ENCODE peak calls at places on chromosomes 4 and X, in four cellular contexts. B is GM12864, E is cardiac muscle cell, D is fibroblast of mammary gland. W is an unnamed sample.

GRCh38 chr4:44415251-44415650 is 33.4 kb downstream of the KCTD8 start:
- DNase-seq in B (no peak), E (no peak), D (no peak), W (no peak)

GRCh38 chr4:139641218-139641617 is 24.4 kb upstream of the MGST2 start:
- DNase-seq in B (no peak), E (no peak), D (peak; percentile 77), W (no peak)

GRCh38 chr4:16415751-16416150 is 189.5 kb upstream of the TAPT1 start:
- DNase-seq in B (no peak), E (no peak), D (no peak), W (no peak)

GRCh38 chrX:150229030-150229429 is 134.1 kb upstream of the MAMLD1 start:
- DNase-seq in B (no peak), E (no peak), D (no peak), W (no peak)

GRCh38 chrX:68249401-68249831 is 183.9 kb downstream of the OPHN1 start:
- DNase-seq in B (no peak), E (no peak), D (peak; percentile 51), W (no peak)

GRCh38 chr4:128635141-128635911 is 174.2 kb upstream of the JADE1 start:
- DNase-seq in B (no peak), E (peak; percentile 99), D (peak; percentile 83), W (no peak)

GRCh38 chrX:149497626-149498025 is 7.5 kb downstream of the IDS start:
- DNase-seq in B (no peak), E (no peak), D (peak; percentile 74), W (no peak)

GRCh38 chrX:19772306-19772705 is 115.1 kb downstream of the SH3KBP1 start:
- DNase-seq in B (no peak), E (peak; percentile 45), D (peak; percentile 51), W (no peak)

GRCh38 chr4:189071241-189071640 is 869.4 kb upstream of the FRG1 start:
- DNase-seq in B (no peak), E (no peak), D (no peak), W (no peak)

DNA sequence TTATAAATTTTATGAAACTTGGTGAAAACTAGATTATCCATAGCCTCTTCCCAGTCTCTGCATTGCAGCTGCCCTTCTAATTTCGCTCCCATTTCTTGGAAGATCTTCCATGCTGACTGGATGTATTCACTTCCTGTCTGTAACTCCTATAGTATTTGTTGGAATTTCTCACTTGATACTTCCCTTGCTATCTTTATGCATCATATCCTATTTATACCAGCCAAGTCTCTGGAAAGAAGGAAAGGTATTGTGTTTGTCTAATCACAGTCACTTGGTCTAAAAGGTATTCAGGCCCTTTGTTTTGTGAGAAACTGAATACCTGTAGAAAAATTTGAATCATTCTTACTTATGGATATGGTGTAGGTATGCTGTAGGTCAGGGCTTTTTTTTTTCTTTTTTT is 870.9 kb upstream of the FRG1 start:
- DNase-seq in B (no peak), E (no peak), D (no peak), W (no peak)
- TF ChIP-seq CTCF in B (no peak), E (no peak), D (no peak), W (no peak)

DNA sequence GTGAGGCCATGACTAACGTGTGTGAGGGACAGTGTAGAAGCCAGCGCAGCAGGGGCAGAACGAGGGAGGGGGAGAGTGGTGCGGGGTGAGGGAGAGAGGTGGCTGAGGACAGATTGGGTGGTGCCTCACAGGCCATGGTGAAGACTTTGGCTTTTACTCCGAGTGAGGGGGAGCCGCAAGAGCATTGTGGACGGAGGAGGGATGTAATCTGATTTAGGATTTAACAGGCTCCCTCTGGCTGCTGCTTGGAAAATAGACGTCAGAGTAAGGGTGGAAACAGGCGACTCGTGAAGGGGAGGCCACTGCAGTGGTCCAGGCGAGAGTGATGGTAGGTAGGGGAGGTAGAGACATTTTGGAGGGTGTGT is 13.0 kb downstream of the PPP1R3F start:
- DNase-seq in B (no peak), E (peak; percentile 49), D (peak; percentile 48), W (no peak)
- TF ChIP-seq CTCF in B (no peak), E (peak; percentile 42), D (peak; percentile 42), W (no peak)

GRCh38 chrX:74493806-74494205 is 72.5 kb downstream of the SLC16A2 start:
- DNase-seq in B (no peak), E (no peak), D (no peak), W (no peak)
- TF ChIP-seq CTCF in B (no peak), E (no peak), D (no peak), W (no peak)

DNA sequence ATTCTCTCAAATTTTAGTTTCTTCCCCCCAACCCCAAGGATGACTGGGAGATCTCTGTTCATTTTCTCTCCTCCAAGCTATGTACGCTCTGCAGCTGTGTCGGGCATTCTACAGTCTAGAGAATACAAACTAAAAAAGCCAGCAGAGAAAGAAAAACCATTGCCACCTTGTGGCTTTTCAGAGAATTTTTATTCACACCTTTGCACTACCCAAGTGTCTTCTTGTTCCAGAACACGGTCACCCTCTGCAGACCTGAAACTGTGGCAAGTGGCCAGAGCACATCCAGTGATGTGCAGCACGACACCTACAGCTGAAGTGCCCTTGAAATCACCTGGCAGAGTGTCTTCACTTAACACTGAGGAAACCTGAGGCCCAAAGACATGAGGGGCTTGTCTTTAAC is 68.6 kb downstream of the CHST7 start:
- DNase-seq in B (no peak), E (peak; percentile 62), D (peak; percentile 39), W (no peak)
- TF ChIP-seq CTCF in B (peak; percentile 29), E (peak; percentile 38), D (peak; percentile 28), W (peak; percentile 7)

GRCh38 chr4:882646-883045 is 49.5 kb downstream of the GAK start:
- DNase-seq in B (no peak), E (no peak), D (no peak), W (no peak)

GRCh38 chr4:878796-879729 is 53.1 kb downstream of the GAK start:
- DNase-seq in B (no peak), E (no peak), D (no peak), W (no peak)

GRCh38 chr4:879730-880079 is 52.4 kb downstream of the GAK start:
- DNase-seq in B (peak; percentile 19), E (no peak), D (peak; percentile 16), W (peak; percentile 79)

GRCh38 chr4:881709-882108 is 50.4 kb downstream of the GAK start:
- DNase-seq in B (no peak), E (no peak), D (no peak), W (no peak)

GRCh38 chr4:880684-881405 is 51.3 kb downstream of the GAK start:
- DNase-seq in B (no peak), E (no peak), D (no peak), W (no peak)
- TF ChIP-seq CTCF in B (no peak), E (no peak), D (no peak), W (no peak)

DNA sequence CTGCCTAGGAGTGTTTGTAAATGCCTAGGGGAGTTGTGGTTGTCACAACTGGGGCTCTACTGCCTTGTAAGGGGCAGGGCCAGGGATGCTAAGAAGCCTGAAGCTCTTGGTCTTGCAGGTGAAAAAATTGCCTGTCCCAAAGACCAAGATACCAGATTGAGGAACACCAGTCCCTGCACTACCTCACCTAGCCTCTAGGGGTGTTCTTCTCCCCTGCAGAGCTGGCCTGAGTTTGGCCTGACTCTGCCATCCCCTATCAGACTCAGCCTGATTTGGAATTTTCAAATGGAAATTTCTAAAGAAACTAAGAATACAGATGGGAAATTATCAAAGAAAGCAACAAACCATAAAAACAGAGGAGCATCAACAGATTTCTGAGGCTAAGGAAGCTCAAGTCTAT is 90.4 kb downstream of the ZC4H2 start:
- DNase-seq in B (no peak), E (no peak), D (no peak), W (no peak)
- TF ChIP-seq CTCF in B (peak; percentile 59), E (no peak), D (peak; percentile 35), W (peak; percentile 8)